ENCODE peak calls at places on chromosomes 13 and 19, in six cellular contexts. M is neural progenitor cell, D is tibial artery, B is heart left ventricle, H is H9, Q is body of pancreas. C is an unnamed sample.

GRCh38 chr13:84430441-84430840 is 548.2 kb upstream of the SLITRK1 start:
- DNase-seq in Q (no peak), D (no peak), H (no peak), B (no peak), M (no peak), C (no peak)

GRCh38 chr19:7292950-7293794 is 1.0 kb downstream of the INSR start:
- DNase-seq in B (peak; percentile 40), H (peak; percentile 33), Q (peak; percentile 49), M (peak; percentile 36), D (peak; percentile 35), C (no peak)

GRCh38 chr19:38989066-38989605 is 13.6 kb upstream of the FBXO17 start:
- DNase-seq in D (no peak), Q (peak; percentile 45), B (no peak), M (peak; percentile 84), H (peak; percentile 83), C (no peak)

GRCh38 chr13:20219585-20219984 is 12.5 kb downstream of the GJB6 start:
- DNase-seq in D (no peak), Q (no peak), B (no peak), H (no peak), M (no peak), C (no peak)

GRCh38 chr13:51698352-51698751 is 105.6 kb downstream of the DHRS12 start:
- DNase-seq in D (no peak), Q (no peak), M (no peak), H (no peak), B (no peak), C (no peak)

GRCh38 chr13:44188257-44188656 is 185.4 kb upstream of the SERP2 start:
- DNase-seq in Q (no peak), D (no peak), B (no peak), H (no peak), M (no peak), C (peak; percentile 77)

GRCh38 chr19:7272856-7273578 is 21.2 kb downstream of the INSR start:
- DNase-seq in M (no peak), D (no peak), B (no peak), H (no peak), Q (no peak), C (no peak)

GRCh38 chr13:37621811-37622361 is 23.3 kb upstream of the POSTN start:
- DNase-seq in H (no peak), D (peak; percentile 33), B (no peak), Q (peak; percentile 16), M (no peak), C (no peak)

GRCh38 chr13:39612023-39612637 is 9.1 kb upstream of the LHFPL6 start:
- DNase-seq in Q (peak; percentile 76), D (peak; percentile 85), H (peak; percentile 44), M (peak; percentile 82), B (peak; percentile 70), C (no peak)

GRCh38 chr13:76820759-76821158 is 65.4 kb downstream of the KCTD12 start:
- DNase-seq in D (peak; percentile 80), H (no peak), B (peak; percentile 77), M (no peak), Q (peak; percentile 18), C (no peak)

GRCh38 chr13:26721251-26721939 is 39.2 kb downstream of the GPR12 start:
- DNase-seq in H (no peak), B (no peak), D (no peak), Q (no peak), M (no peak), C (no peak)

GRCh38 chr19:41321600-41322270 is 11.8 kb downstream of the CCDC97 start:
- DNase-seq in B (no peak), H (peak; percentile 92), M (peak; percentile 80), D (no peak), Q (no peak), C (no peak)

GRCh38 chr13:97945792-97946419 is 7.6 kb upstream of the IPO5 start:
- DNase-seq in D (no peak), Q (no peak), B (no peak), M (no peak), H (no peak), C (no peak)

GRCh38 chr19:1811472-1811894 is 593 bp downstream of the ATP8B3 start:
- DNase-seq in D (peak; percentile 70), H (no peak), B (no peak), M (no peak), Q (peak; percentile 93), C (peak; percentile 91)

GRCh38 chr13:45238945-45239795 is 38.3 kb upstream of the KCTD4 start:
- DNase-seq in M (no peak), B (no peak), H (no peak), Q (no peak), D (no peak), C (no peak)
- H3K4me1 ChIP-seq in M (no peaks in the 10 kb centered on the region), B (no peaks in the 10 kb centered on the region), H (no peaks in the 10 kb centered on the region), Q (peaks cover 4% of the 10 kb centered on the region), D (no peaks in the 10 kb centered on the region), C (peaks cover 69% of the 10 kb centered on the region)

GRCh38 chr19:47375694-47376588 is 26.8 kb downstream of the DHX34 start:
- DNase-seq in H (no peak), D (no peak), B (no peak), Q (no peak), M (no peak), C (no peak)

GRCh38 chr19:47376589-47377144 is 27.6 kb downstream of the DHX34 start:
- DNase-seq in D (no peak), H (no peak), M (no peak), Q (peak; percentile 34), B (no peak), C (no peak)

GRCh38 chr19:47377801-47378200 is 28.7 kb downstream of the DHX34 start:
- DNase-seq in B (no peak), M (no peak), H (no peak), D (no peak), Q (peak; percentile 46), C (peak; percentile 48)

GRCh38 chr19:47378246-47378645 is 29.1 kb downstream of the DHX34 start:
- DNase-seq in Q (peak; percentile 50), D (no peak), H (no peak), M (no peak), B (no peak), C (peak; percentile 42)

GRCh38 chr19:47377208-47377701 is 28.1 kb downstream of the DHX34 start:
- DNase-seq in B (peak; percentile 71), Q (peak; percentile 72), M (no peak), H (no peak), D (no peak), C (no peak)
- TF ChIP-seq CTCF in B (no peak), Q (no peak), M (no peak), H (no peak), D (no peak), C (no peak)

GRCh38 chr19:16596399-16596798 is 24.2 kb upstream of the SLC35E1 start:
- DNase-seq in D (no peak), H (no peak), M (no peak), B (no peak), Q (no peak), C (no peak)
- H3K4me1 ChIP-seq in D (peaks cover 40% of the 10 kb centered on the region), H (peaks cover 7% of the 10 kb centered on the region), M (no peaks in the 10 kb centered on the region), B (peaks cover 5% of the 10 kb centered on the region), Q (peaks cover 34% of the 10 kb centered on the region), C (peaks cover 2% of the 10 kb centered on the region)

GRCh38 chr19:18348171-18348570 is 7.8 kb downstream of the PGPEP1 start:
- DNase-seq in Q (no peak), B (no peak), M (no peak), D (no peak), H (no peak), C (no peak)

GRCh38 chr19:18349524-18350128 is 9.2 kb downstream of the PGPEP1 start:
- DNase-seq in M (peak; percentile 49), Q (peak; percentile 67), H (no peak), D (peak; percentile 48), B (peak; percentile 45), C (no peak)

GRCh38 chr19:18344546-18344945 is 4.1 kb downstream of the PGPEP1 start:
- DNase-seq in H (no peak), M (peak; percentile 76), Q (no peak), B (no peak), D (no peak), C (no peak)

GRCh38 chr19:18345296-18345695 is 4.9 kb downstream of the PGPEP1 start:
- DNase-seq in M (no peak), H (no peak), D (no peak), B (no peak), Q (no peak), C (no peak)

GRCh38 chr19:18346091-18346490 is 5.7 kb downstream of the PGPEP1 start:
- DNase-seq in D (no peak), M (no peak), Q (no peak), H (peak; percentile 84), B (no peak), C (no peak)
- TF ChIP-seq CTCF in D (no peak), M (no peak), Q (no peak), H (no peak), B (no peak), C (no peak)

GRCh38 chr19:18502633-18503294 is 19.1 kb downstream of the ELL start:
- DNase-seq in D (peak; percentile 63), Q (no peak), H (no peak), M (no peak), B (no peak), C (no peak)
- H3K4me1 ChIP-seq in D (peaks cover 92% of the 10 kb centered on the region), Q (peaks cover 84% of the 10 kb centered on the region), H (no peaks in the 10 kb centered on the region), M (no peaks in the 10 kb centered on the region), B (peaks cover 57% of the 10 kb centered on the region), C (peaks cover 9% of the 10 kb centered on the region)

DNA sequence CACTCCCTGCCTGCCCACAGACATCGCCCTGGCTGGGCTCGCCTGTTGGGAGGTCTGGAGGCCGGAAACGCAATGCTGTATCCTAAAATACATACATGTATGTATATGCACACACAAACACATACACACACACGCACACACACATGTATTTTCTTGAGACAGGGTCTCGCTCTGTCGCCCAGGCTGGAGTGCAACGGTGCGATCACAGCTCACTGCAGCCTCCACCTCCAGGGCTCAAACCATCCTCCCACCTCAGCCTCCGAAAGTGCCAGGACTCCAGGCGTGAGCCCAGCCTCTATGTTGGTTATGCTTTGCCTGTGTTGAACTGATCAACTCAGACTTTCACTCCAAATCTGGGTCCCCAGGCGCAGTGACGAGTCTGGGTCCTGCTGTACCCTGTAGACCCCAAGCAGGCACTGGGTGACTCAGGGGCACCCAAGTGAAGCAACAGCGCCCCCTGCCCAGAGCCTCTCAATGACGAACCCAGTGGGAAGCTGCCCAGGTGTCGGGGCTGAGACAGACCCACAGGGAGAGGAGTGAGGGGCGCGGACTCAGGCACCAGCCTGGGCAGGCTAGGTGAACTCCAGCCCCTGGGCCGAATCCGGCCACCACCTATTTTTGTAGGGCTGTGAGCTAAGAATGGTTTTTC is 27.4 kb upstream of the CACTIN start:
- DNase-seq in M (peak; percentile 29), Q (no peak), B (no peak), D (no peak), H (no peak), C (no peak)
- TF ChIP-seq CTCF in M (peak; percentile 33), Q (no peak), B (no peak), D (no peak), H (peak; percentile 53), C (no peak)

GRCh38 chr19:47045867-47046470 is 2.5 kb downstream of the TMEM160 start:
- DNase-seq in M (no peak), D (no peak), H (peak; percentile 31), Q (no peak), B (no peak), C (no peak)
- H3K4me1 ChIP-seq in M (no peaks in the 10 kb centered on the region), D (peaks cover 10% of the 10 kb centered on the region), H (peaks cover 4% of the 10 kb centered on the region), Q (peaks cover 9% of the 10 kb centered on the region), B (no peaks in the 10 kb centered on the region), C (peaks cover 3% of the 10 kb centered on the region)